ENCODE peak calls at places on chromosomes 5 and 9, in five cellular contexts. J, R, U, M and N are unnamed samples.
A peak's percentile ranks its signal among the peaks of the same experiment; 100 is the strongest.

GRCh38 chr5:139488269-139488668 is 5.7 kb upstream of the STING1 start:
- DNase-seq in J (no peak), R (no peak), U (no peak), M (no peak), N (no peak)

GRCh38 chr9:4828776-4829175 is 36.0 kb downstream of the RCL1 start:
- DNase-seq in J (peak; percentile 56), R (peak; percentile 70), U (no peak), M (peak; percentile 35), N (no peak)

GRCh38 chr5:87120518-87121314 is 147.0 kb upstream of the RASA1 start:
- DNase-seq in J (peak; percentile 95), R (peak; percentile 100), U (no peak), M (peak; percentile 92), N (peak; percentile 29)

GRCh38 chr9:93959739-93960154 is 4.6 kb upstream of the BARX1 start:
- DNase-seq in J (peak; percentile 27), R (no peak), U (no peak), M (no peak), N (no peak)

GRCh38 chr9:98289811-98290210 is 34.4 kb upstream of the TBC1D2 start:
- DNase-seq in J (no peak), R (no peak), U (no peak), M (no peak), N (no peak)

GRCh38 chr9:31958572-31958971 is 425.9 kb upstream of the ACO1 start:
- DNase-seq in J (no peak), R (no peak), U (no peak), M (no peak), N (no peak)

GRCh38 chr9:135950135-135950682 is 11.0 kb downstream of the UBAC1 start:
- DNase-seq in J (no peak), R (no peak), U (no peak), M (no peak), N (no peak)

GRCh38 chr5:147193123-147193522 is 41.7 kb upstream of the STK32A start:
- DNase-seq in J (no peak), R (no peak), U (no peak), M (no peak), N (no peak)

DNA sequence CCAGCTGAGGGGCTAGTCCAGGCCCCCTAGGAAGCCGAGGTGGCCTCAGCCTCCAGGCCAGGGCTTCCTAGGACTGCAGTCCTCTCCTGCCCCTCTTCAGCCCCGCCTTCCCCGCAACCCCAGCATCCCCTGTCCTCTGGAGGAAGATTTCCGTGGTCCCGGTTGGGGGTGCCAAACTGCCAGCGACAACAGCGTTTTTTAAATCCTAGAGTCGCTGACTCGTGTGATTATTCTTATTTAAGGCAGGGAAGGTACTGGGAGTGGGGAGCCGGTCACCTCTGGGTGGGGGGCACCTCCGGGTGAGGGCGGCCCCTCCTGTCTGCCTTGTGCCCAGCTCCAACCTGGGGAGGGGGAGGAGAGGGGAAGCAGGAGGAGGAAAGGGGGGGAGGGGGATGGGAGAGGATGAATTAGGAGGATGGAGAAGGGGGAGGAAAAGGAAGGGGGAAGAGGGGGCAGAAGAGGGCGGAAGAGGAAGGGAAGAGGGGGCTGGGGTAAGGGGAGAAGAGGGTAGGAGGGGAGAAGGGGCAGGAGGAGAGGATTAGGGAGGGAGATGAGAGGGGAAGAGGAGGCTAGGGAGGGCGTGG is 173.1 kb upstream of the IER5L start:
- DNase-seq in J (no peak), R (no peak), U (peak; percentile 63), M (no peak), N (no peak)
- H3K4me3 ChIP-seq in J (no peak overlapping the region), R (no peak overlapping the region), U (no peak overlapping the region), M (no peak overlapping the region), N (no peak overlapping the region)

GRCh38 chr5:141180313-141180712 is 1.9 kb upstream of the PCDHB16 start:
- DNase-seq in J (no peak), R (no peak), U (no peak), M (no peak), N (no peak)

GRCh38 chr5:141186897-141187512 is at the start of gene PCDHB9:
- DNase-seq in J (no peak), R (peak; percentile 47), U (no peak), M (peak; percentile 25), N (no peak)

GRCh38 chr5:141182248-141182647 is at the start of gene PCDHB16:
- DNase-seq in J (no peak), R (no peak), U (peak; percentile 39), M (peak; percentile 35), N (no peak)
- TF ChIP-seq CTCF in J (no peak), R (no peak), U (peak; percentile 40), M (peak; percentile 39), N (no peak)

GRCh38 chr5:126508962-126509279 is 85.7 kb downstream of the GRAMD2B start:
- DNase-seq in J (peak; percentile 87), R (no peak), U (peak; percentile 51), M (no peak), N (no peak)
- H3K4me3 ChIP-seq in J (no peak overlapping the region), R (no peak overlapping the region), U (no peak overlapping the region), M (no peak overlapping the region), N (no peak overlapping the region)

DNA sequence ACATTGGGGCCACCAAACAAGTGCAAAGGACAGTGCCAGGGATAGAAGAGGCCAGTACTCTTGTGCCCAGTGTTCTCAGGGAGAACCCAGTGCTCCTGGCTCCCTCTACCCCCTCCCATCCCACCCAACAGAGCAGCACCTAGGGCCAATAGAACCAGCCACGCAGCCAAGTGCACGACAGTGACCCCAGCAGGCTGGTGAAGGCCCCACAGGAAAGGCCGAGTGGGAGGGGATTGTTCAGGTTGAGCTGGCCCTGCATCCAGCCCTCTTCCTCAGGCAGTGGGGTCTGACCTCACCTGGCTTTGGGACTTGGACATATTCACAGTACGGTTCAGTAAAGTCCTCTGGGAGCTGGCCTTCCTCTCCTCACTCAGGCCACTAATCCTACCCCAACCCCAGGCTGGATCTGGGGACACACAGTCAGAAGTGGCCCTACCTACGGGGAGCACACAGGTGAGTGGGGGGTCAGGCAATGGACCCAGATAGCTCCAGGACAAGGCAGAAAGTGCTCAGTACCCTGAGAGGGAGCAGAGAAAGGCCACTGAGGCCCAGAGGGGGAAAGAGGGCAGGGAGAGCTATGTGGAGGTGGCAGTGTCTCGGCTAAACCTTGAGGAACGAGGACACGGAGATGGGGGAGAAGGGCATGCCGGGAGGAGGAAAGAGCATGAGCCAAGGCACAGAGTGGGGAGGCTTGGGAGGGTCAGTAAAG is 25.4 kb downstream of the POLR1E start:
- DNase-seq in J (no peak), R (peak; percentile 7), U (no peak), M (no peak), N (no peak)
- TF ChIP-seq CTCF in J (peak; percentile 27), R (no peak), U (no peak), M (peak; percentile 11), N (peak; percentile 46)

DNA sequence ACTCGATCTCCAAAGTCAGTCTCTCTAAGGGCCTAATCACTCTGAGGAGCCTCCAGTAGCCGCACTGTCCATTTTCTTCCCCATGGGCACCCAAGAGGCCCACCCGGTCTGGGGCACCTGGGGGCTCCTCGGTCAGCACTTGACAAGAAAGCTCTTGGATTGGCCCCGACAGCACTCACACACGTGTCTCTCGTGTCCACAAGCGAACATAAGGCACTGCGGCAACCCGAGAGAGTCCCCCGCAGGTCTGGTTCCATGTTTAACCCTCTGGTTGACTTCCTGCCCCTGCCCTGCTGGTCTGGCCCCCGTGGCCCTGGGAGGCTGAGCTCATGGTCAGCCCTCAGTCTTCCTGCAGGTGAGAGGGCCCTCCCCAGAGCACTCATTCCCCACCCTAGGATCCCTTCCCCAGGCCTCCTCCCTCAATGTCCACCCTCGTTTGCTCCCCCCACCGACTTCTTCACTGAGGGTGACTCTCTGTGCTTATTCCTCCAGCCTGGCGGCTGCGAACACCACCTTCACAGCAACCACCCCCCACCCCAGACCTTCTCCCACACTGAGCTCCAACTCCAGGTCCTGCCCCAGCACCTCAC is 16.3 kb upstream of the LRRC14B start:
- DNase-seq in J (no peak), R (no peak), U (no peak), M (no peak), N (no peak)
- H3K4me3 ChIP-seq in J (no peak overlapping the region), R (no peak overlapping the region), U (no peak overlapping the region), M (no peak overlapping the region), N (no peak overlapping the region)

GRCh38 chr9:35489313-35490154 is at the start of gene RUSC2:
- DNase-seq in J (peak; percentile 93), R (peak; percentile 73), U (peak; percentile 88), M (peak; percentile 91), N (no peak)
- TF ChIP-seq CTCF in J (peak; percentile 40), R (peak; percentile 22), U (peak; percentile 51), M (peak; percentile 34), N (peak; percentile 15)

GRCh38 chr9:71681104-71681707 is 87.1 kb downstream of the CEMIP2 start:
- DNase-seq in J (no peak), R (no peak), U (no peak), M (peak; percentile 35), N (no peak)
- H3K4me3 ChIP-seq in J (no peak overlapping the region), R (no peak overlapping the region), U (no peak overlapping the region), M (no peak overlapping the region), N (no peak overlapping the region)